ENCODE peak calls at places on chromosomes 7 and 10, in six cellular contexts. One of them, this sample, is unnamed.

GRCh38 chr7:34036069-34036920 is 131.0 kb downstream of the BMPER start:
- DNase-seq in testis: peak; percentile 48
- DNase-seq in fibroblast of pulmonary artery: peak; percentile 72
- DNase-seq in AG04449: no peak
- DNase-seq in heart right ventricle: no peak
- DNase-seq in OCI-LY7: no peak
- DNase-seq in this sample: no peak

GRCh38 chr10:78656815-78657621 is 411.7 kb upstream of the ZMIZ1 start:
- DNase-seq in fibroblast of pulmonary artery: no peak
- DNase-seq in testis: no peak
- DNase-seq in heart right ventricle: no peak
- DNase-seq in AG04449: no peak
- DNase-seq in OCI-LY7: no peak
- DNase-seq in this sample: no peak

GRCh38 chr7:1062296-1063294 is 18.2 kb downstream of the GPR146 start:
- DNase-seq in testis: no peak
- DNase-seq in AG04449: no peak
- DNase-seq in OCI-LY7: peak; percentile 58
- DNase-seq in heart right ventricle: no peak
- DNase-seq in fibroblast of pulmonary artery: no peak
- DNase-seq in this sample: no peak

GRCh38 chr7:47428052-47428779 is 153.7 kb downstream of the TNS3 start:
- DNase-seq in OCI-LY7: no peak
- DNase-seq in AG04449: no peak
- DNase-seq in testis: no peak
- DNase-seq in heart right ventricle: no peak
- DNase-seq in fibroblast of pulmonary artery: no peak
- DNase-seq in this sample: no peak

GRCh38 chr10:66836057-66836456 is 89.8 kb upstream of the LRRTM3 start:
- DNase-seq in testis: no peak
- DNase-seq in heart right ventricle: no peak
- DNase-seq in OCI-LY7: no peak
- DNase-seq in fibroblast of pulmonary artery: peak; percentile 67
- DNase-seq in AG04449: peak; percentile 59
- DNase-seq in this sample: peak; percentile 82

GRCh38 chr10:1513221-1513620 is 224.1 kb downstream of the ADARB2 start:
- DNase-seq in fibroblast of pulmonary artery: no peak
- DNase-seq in AG04449: no peak
- DNase-seq in OCI-LY7: no peak
- DNase-seq in testis: no peak
- DNase-seq in heart right ventricle: no peak
- DNase-seq in this sample: no peak

GRCh38 chr7:21902240-21902639 is 43.5 kb downstream of the CDCA7L start:
- DNase-seq in OCI-LY7: no peak
- DNase-seq in fibroblast of pulmonary artery: peak; percentile 34
- DNase-seq in AG04449: peak; percentile 60
- DNase-seq in testis: no peak
- DNase-seq in heart right ventricle: no peak
- DNase-seq in this sample: peak; percentile 19

GRCh38 chr10:119703903-119704508 is 21.8 kb upstream of the INPP5F start:
- DNase-seq in heart right ventricle: no peak
- DNase-seq in testis: no peak
- DNase-seq in AG04449: no peak
- DNase-seq in OCI-LY7: peak; percentile 55
- DNase-seq in fibroblast of pulmonary artery: no peak
- DNase-seq in this sample: no peak

GRCh38 chr7:105713488-105714465 is 132.5 kb upstream of the EFCAB10 start:
- DNase-seq in heart right ventricle: no peak
- DNase-seq in testis: no peak
- DNase-seq in AG04449: peak; percentile 36
- DNase-seq in OCI-LY7: no peak
- DNase-seq in fibroblast of pulmonary artery: peak; percentile 3
- DNase-seq in this sample: no peak

GRCh38 chr10:70816220-70816894 is 609 bp downstream of the SGPL1 start:
- DNase-seq in OCI-LY7: peak; percentile 35
- DNase-seq in fibroblast of pulmonary artery: peak; percentile 85
- DNase-seq in AG04449: peak; percentile 54
- DNase-seq in testis: peak; percentile 74
- DNase-seq in heart right ventricle: peak; percentile 48
- DNase-seq in this sample: peak; percentile 84

GRCh38 chr10:7337431-7338171 is 73.2 kb downstream of the SFMBT2 start:
- DNase-seq in fibroblast of pulmonary artery: no peak
- DNase-seq in AG04449: no peak
- DNase-seq in OCI-LY7: peak; percentile 9
- DNase-seq in heart right ventricle: no peak
- DNase-seq in testis: no peak
- DNase-seq in this sample: no peak

GRCh38 chr10:103783686-103784085 is 71.7 kb downstream of the SH3PXD2A start:
- DNase-seq in AG04449: no peak
- DNase-seq in fibroblast of pulmonary artery: no peak
- DNase-seq in heart right ventricle: no peak
- DNase-seq in OCI-LY7: no peak
- DNase-seq in testis: peak; percentile 51
- DNase-seq in this sample: no peak

GRCh38 chr7:103710247-103710646 is 264.2 kb upstream of the SLC26A5 start:
- DNase-seq in heart right ventricle: no peak
- DNase-seq in testis: no peak
- DNase-seq in fibroblast of pulmonary artery: no peak
- DNase-seq in AG04449: peak; percentile 5
- DNase-seq in OCI-LY7: no peak
- DNase-seq in this sample: no peak

GRCh38 chr7:1124164-1124563 is 35.8 kb downstream of the ZFAND2A start:
- DNase-seq in AG04449: no peak
- DNase-seq in heart right ventricle: no peak
- DNase-seq in fibroblast of pulmonary artery: no peak
- DNase-seq in OCI-LY7: no peak
- DNase-seq in testis: no peak
- DNase-seq in this sample: no peak

GRCh38 chr10:24483701-24484100 is 240.0 kb downstream of the ARHGAP21 start:
- DNase-seq in fibroblast of pulmonary artery: peak; percentile 35
- DNase-seq in testis: no peak
- DNase-seq in AG04449: no peak
- DNase-seq in OCI-LY7: no peak
- DNase-seq in heart right ventricle: no peak
- DNase-seq in this sample: peak; percentile 78

GRCh38 chr7:81308643-81309354 is 389.9 kb upstream of the SEMA3C start:
- DNase-seq in AG04449: no peak
- DNase-seq in fibroblast of pulmonary artery: peak; percentile 28
- DNase-seq in OCI-LY7: no peak
- DNase-seq in testis: no peak
- DNase-seq in heart right ventricle: no peak
- DNase-seq in this sample: no peak

GRCh38 chr7:116045532-116045931 is 15.0 kb upstream of the TFEC start:
- DNase-seq in heart right ventricle: no peak
- DNase-seq in OCI-LY7: no peak
- DNase-seq in testis: no peak
- DNase-seq in AG04449: no peak
- DNase-seq in fibroblast of pulmonary artery: no peak
- DNase-seq in this sample: no peak

GRCh38 chr10:118965636-118966035 is 63.9 kb upstream of the NANOS1 start:
- DNase-seq in heart right ventricle: no peak
- DNase-seq in fibroblast of pulmonary artery: no peak
- DNase-seq in AG04449: no peak
- DNase-seq in testis: no peak
- DNase-seq in OCI-LY7: no peak
- DNase-seq in this sample: no peak

GRCh38 chr7:86916277-86916825 is 143.1 kb downstream of the ELAPOR2 start:
- DNase-seq in OCI-LY7: no peak
- DNase-seq in AG04449: no peak
- DNase-seq in heart right ventricle: no peak
- DNase-seq in testis: no peak
- DNase-seq in fibroblast of pulmonary artery: no peak
- DNase-seq in this sample: no peak

GRCh38 chr7:32496052-32496813 is 944 bp downstream of the AVL9 start:
- DNase-seq in AG04449: no peak
- DNase-seq in OCI-LY7: no peak
- DNase-seq in fibroblast of pulmonary artery: no peak
- DNase-seq in testis: no peak
- DNase-seq in heart right ventricle: no peak
- DNase-seq in this sample: no peak

GRCh38 chr10:97686301-97686961 is 610 bp downstream of the AVPI1 start:
- DNase-seq in AG04449: no peak
- DNase-seq in fibroblast of pulmonary artery: peak; percentile 14
- DNase-seq in heart right ventricle: no peak
- DNase-seq in testis: no peak
- DNase-seq in OCI-LY7: peak; percentile 54
- DNase-seq in this sample: no peak

GRCh38 chr10:59332581-59332980 is 29.8 kb downstream of the FAM13C start:
- DNase-seq in testis: no peak
- DNase-seq in OCI-LY7: no peak
- DNase-seq in fibroblast of pulmonary artery: no peak
- DNase-seq in AG04449: no peak
- DNase-seq in heart right ventricle: no peak
- DNase-seq in this sample: no peak
- TF ChIP-seq CTCF in testis: no peak
- TF ChIP-seq CTCF in OCI-LY7: no peak
- TF ChIP-seq CTCF in fibroblast of pulmonary artery: no peak
- TF ChIP-seq CTCF in AG04449: no peak
- TF ChIP-seq CTCF in heart right ventricle: no peak
- TF ChIP-seq CTCF in this sample: no peak

DNA sequence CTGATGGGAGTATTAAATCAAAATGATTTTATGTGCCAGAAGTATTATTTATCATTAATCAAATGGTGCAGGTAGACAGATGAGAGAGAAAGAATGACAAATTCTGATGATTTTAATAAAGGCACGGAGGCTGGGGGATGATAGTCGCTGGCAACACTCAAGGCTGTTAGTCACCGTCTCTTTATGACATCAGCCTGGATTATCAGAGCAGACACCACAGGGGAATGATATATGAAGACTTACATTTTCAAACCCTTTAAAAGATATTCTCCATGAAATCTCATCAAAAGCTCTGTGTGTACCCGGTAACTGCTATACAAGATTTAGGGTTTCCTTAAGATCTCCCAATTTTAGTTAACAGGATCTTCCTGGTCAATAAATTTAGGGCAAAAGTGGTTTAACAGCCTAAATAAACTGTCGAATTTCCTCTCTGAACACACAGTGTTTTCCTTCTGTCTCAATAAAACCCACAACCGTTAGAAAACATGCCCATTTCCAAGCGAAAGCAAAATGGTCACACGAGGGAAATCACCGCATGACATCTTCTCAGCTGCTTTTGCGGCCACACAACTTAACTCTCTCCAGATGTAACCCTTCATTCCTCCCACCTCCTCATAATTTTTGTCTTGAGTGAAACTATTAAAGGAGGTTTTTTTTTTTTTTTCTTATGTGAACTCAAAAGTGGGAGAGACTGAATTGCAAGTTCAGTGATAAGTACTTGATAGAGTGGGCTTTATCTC is 133.2 kb upstream of the FAM171A1 start:
- DNase-seq in AG04449: no peak
- DNase-seq in testis: no peak
- DNase-seq in fibroblast of pulmonary artery: peak; percentile 16
- DNase-seq in heart right ventricle: no peak
- DNase-seq in OCI-LY7: no peak
- DNase-seq in this sample: no peak
- H3K4me3 ChIP-seq in AG04449: peak overlapping the region; percentile 29
- H3K4me3 ChIP-seq in testis: no peak overlapping the region
- H3K4me3 ChIP-seq in fibroblast of pulmonary artery: no peak overlapping the region
- H3K4me3 ChIP-seq in heart right ventricle: no peak overlapping the region
- H3K4me3 ChIP-seq in OCI-LY7: no peak overlapping the region
- H3K4me3 ChIP-seq in this sample: no peak overlapping the region

GRCh38 chr7:68324621-68325020 is 1273.7 kb upstream of the AUTS2 start:
- DNase-seq in AG04449: no peak
- DNase-seq in OCI-LY7: no peak
- DNase-seq in heart right ventricle: no peak
- DNase-seq in testis: no peak
- DNase-seq in fibroblast of pulmonary artery: no peak
- DNase-seq in this sample: no peak

GRCh38 chr7:68321776-68322496 is 1276.3 kb upstream of the AUTS2 start:
- DNase-seq in fibroblast of pulmonary artery: no peak
- DNase-seq in testis: peak; percentile 50
- DNase-seq in OCI-LY7: no peak
- DNase-seq in AG04449: no peak
- DNase-seq in heart right ventricle: peak; percentile 5
- DNase-seq in this sample: peak; percentile 48

GRCh38 chr7:68317476-68317875 is 1280.8 kb upstream of the AUTS2 start:
- DNase-seq in AG04449: no peak
- DNase-seq in testis: no peak
- DNase-seq in fibroblast of pulmonary artery: no peak
- DNase-seq in OCI-LY7: no peak
- DNase-seq in heart right ventricle: no peak
- DNase-seq in this sample: no peak

GRCh38 chr7:68319061-68319460 is 1279.2 kb upstream of the AUTS2 start:
- DNase-seq in testis: no peak
- DNase-seq in OCI-LY7: no peak
- DNase-seq in heart right ventricle: no peak
- DNase-seq in fibroblast of pulmonary artery: no peak
- DNase-seq in AG04449: no peak
- DNase-seq in this sample: no peak

DNA sequence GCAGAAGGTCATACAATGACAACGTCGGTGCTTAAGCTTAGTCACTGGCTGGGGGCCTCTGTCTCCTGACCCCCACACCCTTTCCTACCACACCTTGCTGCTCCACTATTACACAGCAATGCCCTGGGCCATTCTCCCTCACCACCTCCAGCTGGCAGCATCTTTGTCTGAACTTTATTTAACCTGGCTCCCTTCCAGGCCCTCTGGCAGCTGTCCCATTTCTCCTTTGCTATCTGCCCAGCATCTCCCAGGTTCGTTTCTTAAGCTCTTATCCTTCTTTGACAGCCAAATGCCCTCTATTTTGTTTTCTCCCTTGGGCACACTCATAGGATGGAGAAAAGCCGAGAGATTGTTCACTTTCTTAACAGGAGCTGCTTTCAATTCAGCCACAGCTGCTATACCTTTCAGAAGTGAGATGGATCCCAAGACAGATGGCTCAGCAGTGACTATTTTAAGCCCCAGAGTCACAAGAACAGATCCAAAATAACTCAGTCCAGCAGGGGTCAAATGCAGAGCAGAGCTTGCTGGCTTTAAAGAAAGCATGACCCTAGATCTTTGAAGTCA is 1277.1 kb upstream of the AUTS2 start:
- DNase-seq in AG04449: no peak
- DNase-seq in heart right ventricle: peak; percentile 67
- DNase-seq in testis: peak; percentile 17
- DNase-seq in fibroblast of pulmonary artery: no peak
- DNase-seq in OCI-LY7: no peak
- DNase-seq in this sample: peak; percentile 74
- TF ChIP-seq CTCF in AG04449: no peak
- TF ChIP-seq CTCF in heart right ventricle: no peak
- TF ChIP-seq CTCF in testis: no peak
- TF ChIP-seq CTCF in fibroblast of pulmonary artery: no peak
- TF ChIP-seq CTCF in OCI-LY7: no peak
- TF ChIP-seq CTCF in this sample: peak; percentile 26

DNA sequence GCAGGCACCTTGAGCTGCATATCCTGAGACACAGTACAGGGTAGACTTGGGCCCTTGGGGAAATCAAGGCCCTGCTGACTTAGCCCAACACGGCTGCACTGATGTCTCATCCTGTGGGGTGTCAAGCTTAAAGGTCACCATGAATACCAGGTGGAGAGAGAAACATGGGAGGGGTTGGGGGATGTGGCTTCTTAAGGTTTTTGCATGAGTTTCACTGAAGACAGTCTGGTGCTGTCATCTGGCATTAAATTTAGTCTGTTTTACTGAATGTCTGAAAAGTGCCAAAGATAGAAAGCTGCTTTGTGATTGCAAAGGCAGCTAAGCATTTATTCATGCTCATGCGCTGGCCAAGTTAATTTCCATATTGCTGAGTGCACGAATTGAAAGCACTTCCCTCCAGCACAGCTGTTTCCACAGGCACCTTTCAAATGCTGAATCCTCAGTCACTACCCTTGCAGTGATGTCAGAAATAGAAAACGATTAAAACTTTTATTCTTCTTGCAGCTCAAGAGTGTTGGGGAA is 102.1 kb downstream of the OSBPL3 start:
- DNase-seq in AG04449: no peak
- DNase-seq in heart right ventricle: peak; percentile 18
- DNase-seq in OCI-LY7: peak; percentile 94
- DNase-seq in testis: no peak
- DNase-seq in fibroblast of pulmonary artery: no peak
- DNase-seq in this sample: no peak
- H3K4me3 ChIP-seq in AG04449: no peak overlapping the region
- H3K4me3 ChIP-seq in heart right ventricle: no peak overlapping the region
- H3K4me3 ChIP-seq in OCI-LY7: peak overlapping the region; percentile 51
- H3K4me3 ChIP-seq in testis: no peak overlapping the region
- H3K4me3 ChIP-seq in fibroblast of pulmonary artery: no peak overlapping the region
- H3K4me3 ChIP-seq in this sample: no peak overlapping the region